ENCODE peak calls at places on chromosomes 6 and 20, in eight cellular contexts. R, Y, N, A, M, S, J and X are unnamed samples.
A peak's percentile ranks its signal among the peaks of the same experiment; 100 is the strongest.

GRCh38 chr6:159943101-159943632 is 25.7 kb upstream of the IGF2R start:
- DNase-seq in R (no peak), Y (peak; percentile 60), N (no peak), A (no peak), M (no peak), S (peak; percentile 42), J (no peak), X (no peak)

GRCh38 chr20:17614176-17614811 is 44.4 kb downstream of the DSTN start:
- DNase-seq in R (no peak), Y (peak; percentile 94), N (no peak), A (peak; percentile 78), M (no peak), S (peak; percentile 87), J (no peak), X (peak; percentile 70)

GRCh38 chr6:168277274-168277669 is 42.3 kb downstream of the DACT2 start:
- DNase-seq in R (no peak), Y (no peak), N (no peak), A (no peak), M (no peak), S (no peak), J (no peak), X (no peak)

GRCh38 chr6:57172136-57173055 is at the start of gene BAG2:
- DNase-seq in R (peak; percentile 80), Y (peak; percentile 96), N (peak; percentile 83), A (peak; percentile 88), M (peak; percentile 92), S (peak; percentile 90), J (peak; percentile 96), X (peak; percentile 68)

GRCh38 chr20:13101276-13101675 is 92.5 kb downstream of the SPTLC3 start:
- DNase-seq in R (no peak), Y (no peak), N (no peak), A (no peak), M (no peak), S (no peak), J (no peak), X (no peak)

GRCh38 chr6:79440590-79440989 is 96.6 kb downstream of the LCA5 start:
- DNase-seq in R (no peak), Y (no peak), N (no peak), A (no peak), M (no peak), S (no peak), J (no peak), X (no peak)

GRCh38 chr6:110971458-110971857 is 10.4 kb upstream of the RPF2 start:
- DNase-seq in R (no peak), Y (no peak), N (no peak), A (no peak), M (no peak), S (no peak), J (no peak), X (no peak)

GRCh38 chr6:100099189-100100074 is 105.4 kb upstream of the MCHR2 start:
- DNase-seq in R (no peak), Y (no peak), N (no peak), A (no peak), M (peak; percentile 35), S (no peak), J (peak; percentile 34), X (no peak)

GRCh38 chr6:118801257-118801656 is 92.7 kb upstream of the ASF1A start:
- DNase-seq in R (no peak), Y (no peak), N (no peak), A (no peak), M (no peak), S (no peak), J (no peak), X (no peak)

GRCh38 chr20:24100370-24101011 is 111.9 kb upstream of the GGTLC1 start:
- DNase-seq in R (peak; percentile 48), Y (no peak), N (peak; percentile 54), A (peak; percentile 25), M (peak; percentile 80), S (peak; percentile 28), J (peak; percentile 41), X (no peak)
- H3K27ac ChIP-seq in R (no peak overlapping the region), Y (no peak overlapping the region), N (no peak overlapping the region), A (no peak overlapping the region), M (no peak overlapping the region), S (no peak overlapping the region), J (no peak overlapping the region), X (no peak overlapping the region)

GRCh38 chr20:32231245-32231644 is 23.6 kb downstream of the POFUT1 start:
- DNase-seq in R (no peak), Y (no peak), N (no peak), A (no peak), M (no peak), S (no peak), J (no peak), X (no peak)

GRCh38 chr20:32231847-32232246 is 24.2 kb downstream of the POFUT1 start:
- DNase-seq in R (peak; percentile 6), Y (no peak), N (no peak), A (no peak), M (no peak), S (no peak), J (peak; percentile 26), X (no peak)

GRCh38 chr20:32234135-32234808 is 26.6 kb downstream of the POFUT1 start:
- DNase-seq in R (no peak), Y (no peak), N (no peak), A (no peak), M (no peak), S (no peak), J (no peak), X (no peak)

GRCh38 chr20:32230707-32231106 is 23.0 kb downstream of the POFUT1 start:
- DNase-seq in R (no peak), Y (no peak), N (no peak), A (no peak), M (no peak), S (no peak), J (no peak), X (no peak)

GRCh38 chr20:32232487-32232886 is 24.8 kb downstream of the POFUT1 start:
- DNase-seq in R (no peak), Y (no peak), N (no peak), A (no peak), M (no peak), S (no peak), J (no peak), X (no peak)
- H3K27ac ChIP-seq in R (no peak overlapping the region), Y (no peak overlapping the region), N (no peak overlapping the region), A (no peak overlapping the region), M (no peak overlapping the region), S (no peak overlapping the region), J (no peak overlapping the region), X (no peak overlapping the region)

DNA sequence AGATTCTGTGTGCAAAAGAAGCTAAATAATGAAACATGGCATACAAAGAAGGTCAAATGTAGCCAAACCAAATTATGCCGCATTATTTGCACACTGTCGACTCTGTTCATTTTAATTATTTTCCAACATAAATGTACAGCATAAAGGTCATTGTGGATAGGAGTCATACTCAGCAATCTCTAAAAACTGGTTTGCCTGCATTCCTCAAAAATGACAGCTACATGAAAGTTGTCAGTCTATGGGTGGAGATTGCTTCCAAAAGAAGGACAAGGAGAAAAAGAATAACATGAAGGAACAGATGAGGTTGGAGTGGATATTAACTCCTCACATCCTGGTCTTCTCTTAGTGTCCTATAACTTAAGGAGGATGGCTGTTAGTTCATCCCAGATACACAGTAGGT is 123.0 kb upstream of the STXBP5 start:
- DNase-seq in R (no peak), Y (no peak), N (no peak), A (no peak), M (no peak), S (no peak), J (no peak), X (no peak)
- H3K27ac ChIP-seq in R (no peak overlapping the region), Y (no peak overlapping the region), N (no peak overlapping the region), A (no peak overlapping the region), M (no peak overlapping the region), S (no peak overlapping the region), J (no peak overlapping the region), X (no peak overlapping the region)

GRCh38 chr6:163828038-163828790 is 413.7 kb downstream of the QKI start:
- DNase-seq in R (no peak), Y (no peak), N (no peak), A (no peak), M (peak; percentile 31), S (peak; percentile 31), J (no peak), X (no peak)

GRCh38 chr6:163835772-163836171 is 421.3 kb downstream of the QKI start:
- DNase-seq in R (no peak), Y (no peak), N (no peak), A (no peak), M (no peak), S (no peak), J (no peak), X (no peak)

GRCh38 chr6:163834226-163834970 is 419.9 kb downstream of the QKI start:
- DNase-seq in R (no peak), Y (peak; percentile 73), N (no peak), A (no peak), M (no peak), S (no peak), J (no peak), X (no peak)

GRCh38 chr6:163830641-163831040 is 416.1 kb downstream of the QKI start:
- DNase-seq in R (no peak), Y (no peak), N (no peak), A (no peak), M (no peak), S (no peak), J (no peak), X (no peak)

DNA sequence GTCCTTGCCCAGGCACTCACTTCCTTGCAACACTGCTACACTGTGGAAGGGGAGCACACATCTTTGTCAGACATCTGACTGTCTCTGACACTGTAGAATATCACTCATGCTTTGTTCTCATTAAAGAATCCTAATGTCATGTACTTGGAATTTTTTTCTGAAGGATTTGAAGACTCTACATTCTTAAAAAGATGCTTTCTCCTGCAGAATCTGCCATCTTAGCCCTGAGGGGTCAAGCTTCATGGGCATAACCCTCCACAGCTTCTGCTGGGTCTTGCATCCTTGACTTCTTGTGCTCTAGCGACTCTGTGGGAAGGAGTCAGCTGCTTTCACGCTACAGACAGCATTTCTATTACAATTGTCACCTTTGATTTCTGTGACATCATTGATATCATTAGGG is 417.2 kb downstream of the QKI start:
- DNase-seq in R (no peak), Y (no peak), N (no peak), A (no peak), M (no peak), S (no peak), J (no peak), X (no peak)
- H3K27ac ChIP-seq in R (no peak overlapping the region), Y (no peak overlapping the region), N (no peak overlapping the region), A (no peak overlapping the region), M (no peak overlapping the region), S (no peak overlapping the region), J (no peak overlapping the region), X (no peak overlapping the region)

GRCh38 chr6:29941476-29941875 is 856 bp upstream of the HLA-A start:
- DNase-seq in R (no peak), Y (no peak), N (no peak), A (no peak), M (no peak), S (no peak), J (peak; percentile 38), X (no peak)
- H3K27ac ChIP-seq in R (peak overlapping the region; percentile 100), Y (peak overlapping the region; percentile 94), N (peak overlapping the region; percentile 94), A (peak overlapping the region; percentile 83), M (no peak overlapping the region), S (peak overlapping the region; percentile 80), J (peak overlapping the region; percentile 54), X (peak overlapping the region; percentile 88)